ENCODE peak calls at places on chromosomes 1 and 21, in ten cellular contexts. G, B, O, L, V, N, J, S, K and M are unnamed samples.

GRCh38 chr1:159341736-159342135 is 39.6 kb downstream of the FCER1A start:
- DNase-seq in N (no peak), J (no peak), V (no peak), B (no peak), L (no peak), O (no peak), S (no peak), G (no peak), K (no peak), M (no peak)

GRCh38 chr21:46146856-46147255 is 8.5 kb downstream of the FTCD start:
- DNase-seq in J (peak; percentile 28), B (no peak), G (peak; percentile 34), L (no peak), O (no peak), S (no peak), K (no peak), N (no peak), V (peak; percentile 6), M (no peak)

GRCh38 chr1:58768971-58769808 is 14.7 kb downstream of the JUN start:
- DNase-seq in L (peak; percentile 79), J (peak; percentile 82), S (no peak), N (peak; percentile 21), B (peak; percentile 88), G (peak; percentile 79), K (peak; percentile 66), V (peak; percentile 82), O (no peak), M (no peak)

GRCh38 chr1:89854140-89854539 is 33.3 kb downstream of the LRRC8D start:
- DNase-seq in L (no peak), G (no peak), J (no peak), V (no peak), B (no peak), N (no peak), K (no peak), S (no peak), O (no peak), M (no peak)

GRCh38 chr21:42097860-42098259 is 26.7 kb downstream of the UMODL1 start:
- DNase-seq in S (no peak), B (no peak), L (peak; percentile 91), O (no peak), J (peak; percentile 39), V (no peak), K (peak; percentile 71), G (peak; percentile 89), N (no peak), M (no peak)

GRCh38 chr1:156121441-156121840 is 6.9 kb downstream of the LMNA start:
- DNase-seq in V (no peak), J (no peak), O (no peak), K (no peak), B (no peak), S (no peak), L (no peak), N (no peak), G (no peak), M (no peak)

GRCh38 chr1:229344937-229345684 is 2.3 kb upstream of the CCSAP start:
- DNase-seq in N (no peak), G (no peak), J (no peak), B (no peak), S (no peak), K (no peak), L (no peak), O (no peak), V (no peak), M (no peak)

GRCh38 chr1:218499021-218499691 is 154.0 kb downstream of the TGFB2 start:
- DNase-seq in G (no peak), B (no peak), K (no peak), L (peak; percentile 17), S (no peak), N (no peak), O (no peak), V (no peak), J (no peak), M (no peak)

GRCh38 chr1:36396359-36396758 is 1.3 kb downstream of the LSM10 start:
- DNase-seq in G (no peak), S (no peak), J (no peak), K (no peak), L (no peak), N (no peak), B (no peak), O (no peak), V (no peak), M (no peak)

GRCh38 chr1:53578358-53578757 is 119.2 kb downstream of the DMRTB1 start:
- DNase-seq in B (no peak), V (no peak), J (no peak), S (no peak), K (no peak), O (no peak), G (no peak), L (no peak), N (no peak), M (no peak)

GRCh38 chr1:12629974-12630760 is 12.2 kb upstream of the DHRS3 start:
- DNase-seq in O (no peak), G (no peak), V (no peak), B (no peak), N (no peak), S (no peak), J (no peak), L (no peak), K (no peak), M (no peak)

GRCh38 chr1:84406209-84406917 is 8.1 kb downstream of the DNASE2B start:
- DNase-seq in S (no peak), L (peak; percentile 42), V (no peak), J (no peak), K (no peak), O (no peak), G (no peak), B (no peak), N (no peak), M (no peak)

GRCh38 chr1:210944255-210944654 is 189.7 kb downstream of the KCNH1 start:
- DNase-seq in K (no peak), L (no peak), O (no peak), G (no peak), S (no peak), J (no peak), B (no peak), N (no peak), V (no peak), M (no peak)

GRCh38 chr1:245060684-245061374 is 94.0 kb upstream of the KIF26B start:
- DNase-seq in S (no peak), V (no peak), J (no peak), G (no peak), B (no peak), K (no peak), L (peak; percentile 87), O (no peak), N (no peak), M (no peak)

GRCh38 chr1:67652800-67653199 is 32.2 kb upstream of the GADD45A start:
- DNase-seq in J (no peak), K (no peak), S (no peak), N (no peak), L (no peak), G (no peak), O (no peak), B (no peak), V (no peak), M (no peak)

GRCh38 chr1:168939131-168939946 is 167.2 kb upstream of the ATP1B1 start:
- DNase-seq in L (peak; percentile 59), G (no peak), S (no peak), V (no peak), J (no peak), N (no peak), K (no peak), O (no peak), B (no peak), M (no peak)

GRCh38 chr1:211548321-211549091 is 30.5 kb downstream of the SLC30A1 start:
- DNase-seq in J (no peak), G (no peak), S (no peak), L (peak; percentile 81), N (no peak), V (peak; percentile 36), K (no peak), B (no peak), O (no peak), M (no peak)

GRCh38 chr1:25037174-25038074 is 107.3 kb upstream of the RUNX3 start:
- DNase-seq in V (peak; percentile 33), N (peak; percentile 34), O (no peak), J (peak; percentile 81), L (peak; percentile 64), S (peak; percentile 67), K (no peak), G (no peak), B (peak; percentile 70), M (peak; percentile 73)

GRCh38 chr1:154940213-154940879 is 3.8 kb upstream of the PMVK start:
- DNase-seq in N (no peak), S (no peak), J (no peak), V (peak; percentile 5), G (no peak), B (peak; percentile 38), O (no peak), K (no peak), L (no peak), M (no peak)
- H3K4me1 ChIP-seq in N (peaks cover 73% of the 10 kb centered on the region), S (peaks cover 87% of the 10 kb centered on the region), J (peaks cover 19% of the 10 kb centered on the region), V (peaks cover 12% of the 10 kb centered on the region), G (no peaks in the 10 kb centered on the region), B (peaks cover 26% of the 10 kb centered on the region), O (peaks cover 56% of the 10 kb centered on the region), K (peaks cover 4% of the 10 kb centered on the region), L (peaks cover 28% of the 10 kb centered on the region), M (peaks cover 87% of the 10 kb centered on the region)

DNA sequence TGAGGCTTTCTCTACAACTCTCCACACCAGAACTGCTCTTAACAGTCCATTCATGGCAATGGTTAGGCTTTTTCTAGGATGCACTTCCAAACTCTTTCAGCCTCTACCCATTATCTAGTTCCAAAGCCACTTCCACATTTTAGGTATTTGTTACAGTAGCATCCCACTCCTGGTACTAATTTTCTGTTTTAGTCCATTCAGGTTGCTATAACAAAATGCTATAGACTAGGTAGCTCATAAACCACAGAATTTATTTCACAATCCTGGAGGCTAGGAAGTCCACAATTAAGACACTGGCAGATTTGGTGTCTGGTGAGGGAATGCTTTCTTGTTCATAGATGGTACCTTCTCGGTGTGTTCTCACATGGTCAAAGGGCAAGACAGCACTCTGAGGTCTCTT is 17.3 kb upstream of the EPS8L3 start:
- DNase-seq in O (no peak), G (no peak), J (no peak), B (no peak), V (no peak), K (no peak), L (no peak), S (no peak), N (no peak), M (no peak)
- H3K4me3 ChIP-seq in O (no peak overlapping the region), G (no peak overlapping the region), J (no peak overlapping the region), B (no peak overlapping the region), V (no peak overlapping the region), K (no peak overlapping the region), L (no peak overlapping the region), S (no peak overlapping the region), N (no peak overlapping the region), M (no peak overlapping the region)

DNA sequence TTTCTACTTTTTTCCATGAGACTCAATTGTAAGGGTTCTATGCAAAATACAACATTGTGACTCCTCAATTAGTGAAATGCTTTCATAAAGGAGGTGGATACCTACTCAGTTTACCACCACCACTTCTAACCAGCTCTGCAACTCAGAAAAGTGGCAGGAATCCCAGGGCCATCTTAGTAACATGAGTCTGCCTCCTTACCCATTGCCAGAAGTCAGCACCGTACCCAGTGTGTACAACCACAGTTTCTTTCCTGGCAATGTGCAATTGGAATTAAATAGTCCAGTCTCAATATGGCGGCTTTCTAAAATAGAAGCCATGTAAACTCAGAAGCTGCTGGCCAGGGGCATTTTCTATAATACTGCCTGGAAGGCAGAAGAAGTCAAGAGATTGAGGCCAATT is 32.1 kb downstream of the TESK2 start:
- DNase-seq in J (no peak), O (no peak), S (no peak), K (no peak), N (no peak), L (no peak), V (no peak), B (no peak), G (no peak), M (no peak)
- H3K4me1 ChIP-seq in J (no peaks in the 10 kb centered on the region), O (no peaks in the 10 kb centered on the region), S (no peaks in the 10 kb centered on the region), K (no peaks in the 10 kb centered on the region), N (no peaks in the 10 kb centered on the region), L (no peaks in the 10 kb centered on the region), V (no peaks in the 10 kb centered on the region), B (no peaks in the 10 kb centered on the region), G (no peaks in the 10 kb centered on the region), M (no peaks in the 10 kb centered on the region)

GRCh38 chr21:26194811-26195251 is 24.3 kb upstream of the APP start:
- DNase-seq in S (no peak), O (no peak), K (no peak), N (no peak), G (no peak), V (no peak), J (no peak), L (no peak), B (no peak), M (no peak)
- H3K4me3 ChIP-seq in S (no peak overlapping the region), O (no peak overlapping the region), K (no peak overlapping the region), N (no peak overlapping the region), G (no peak overlapping the region), V (no peak overlapping the region), J (no peak overlapping the region), L (no peak overlapping the region), B (no peak overlapping the region), M (no peak overlapping the region)